ENCODE peak calls at places on chromosomes 16 and 17, in nine cellular contexts. One of them, this sample, is unnamed.

GRCh38 chr17:42750730-42751356 is 6.0 kb upstream of the EZH1 start:
- DNase-seq in mesothelial cell of epicardium: no peak
- DNase-seq in GM10248: no peak
- DNase-seq in omental fat pad: no peak
- DNase-seq in WTC11: no peak
- DNase-seq in esophagus squamous epithelium: no peak
- DNase-seq in H9: no peak
- DNase-seq in GM06990: no peak
- DNase-seq in IMR-90: no peak
- DNase-seq in this sample: no peak

GRCh38 chr16:88638323-88639230 is at the start of gene IL17C:
- DNase-seq in mesothelial cell of epicardium: no peak
- DNase-seq in GM10248: no peak
- DNase-seq in omental fat pad: no peak
- DNase-seq in WTC11: peak; percentile 64
- DNase-seq in esophagus squamous epithelium: no peak
- DNase-seq in H9: peak; percentile 80
- DNase-seq in GM06990: no peak
- DNase-seq in IMR-90: no peak
- DNase-seq in this sample: no peak

GRCh38 chr17:27466376-27466747 is 10.1 kb downstream of the KSR1 start:
- DNase-seq in mesothelial cell of epicardium: no peak
- DNase-seq in GM10248: no peak
- DNase-seq in omental fat pad: no peak
- DNase-seq in WTC11: no peak
- DNase-seq in esophagus squamous epithelium: no peak
- DNase-seq in H9: peak; percentile 58
- DNase-seq in GM06990: no peak
- DNase-seq in IMR-90: no peak
- DNase-seq in this sample: no peak

GRCh38 chr16:57577691-57578224 is 35.3 kb downstream of the ADGRG5 start:
- DNase-seq in mesothelial cell of epicardium: no peak
- DNase-seq in GM10248: no peak
- DNase-seq in omental fat pad: peak; percentile 21
- DNase-seq in WTC11: no peak
- DNase-seq in esophagus squamous epithelium: no peak
- DNase-seq in H9: peak; percentile 19
- DNase-seq in GM06990: no peak
- DNase-seq in IMR-90: no peak
- DNase-seq in this sample: no peak

GRCh38 chr16:6704306-6704705 is 628.3 kb upstream of the RBFOX1 start:
- DNase-seq in mesothelial cell of epicardium: no peak
- DNase-seq in GM10248: no peak
- DNase-seq in omental fat pad: no peak
- DNase-seq in WTC11: no peak
- DNase-seq in esophagus squamous epithelium: no peak
- DNase-seq in H9: no peak
- DNase-seq in GM06990: no peak
- DNase-seq in IMR-90: no peak
- DNase-seq in this sample: no peak

GRCh38 chr16:46895399-46896313 is 11.5 kb downstream of the GPT2 start:
- DNase-seq in mesothelial cell of epicardium: no peak
- DNase-seq in GM10248: no peak
- DNase-seq in omental fat pad: no peak
- DNase-seq in WTC11: no peak
- DNase-seq in esophagus squamous epithelium: no peak
- DNase-seq in H9: no peak
- DNase-seq in GM06990: no peak
- DNase-seq in IMR-90: no peak
- DNase-seq in this sample: no peak

GRCh38 chr17:63442549-63443035 is 3.5 kb downstream of the CYB561 start:
- DNase-seq in mesothelial cell of epicardium: no peak
- DNase-seq in GM10248: peak; percentile 52
- DNase-seq in omental fat pad: no peak
- DNase-seq in WTC11: peak; percentile 45
- DNase-seq in esophagus squamous epithelium: no peak
- DNase-seq in H9: peak; percentile 62
- DNase-seq in GM06990: no peak
- DNase-seq in IMR-90: no peak
- DNase-seq in this sample: peak; percentile 76

GRCh38 chr17:3836551-3836950 is 9.5 kb downstream of the NCBP3 start:
- DNase-seq in mesothelial cell of epicardium: no peak
- DNase-seq in GM10248: no peak
- DNase-seq in omental fat pad: no peak
- DNase-seq in WTC11: no peak
- DNase-seq in esophagus squamous epithelium: no peak
- DNase-seq in H9: no peak
- DNase-seq in GM06990: no peak
- DNase-seq in IMR-90: no peak
- DNase-seq in this sample: no peak

GRCh38 chr17:39208893-39209292 is 8.8 kb downstream of the RPL19 start:
- DNase-seq in mesothelial cell of epicardium: no peak
- DNase-seq in GM10248: peak; percentile 66
- DNase-seq in omental fat pad: no peak
- DNase-seq in WTC11: no peak
- DNase-seq in esophagus squamous epithelium: no peak
- DNase-seq in H9: no peak
- DNase-seq in GM06990: peak; percentile 84
- DNase-seq in IMR-90: no peak
- DNase-seq in this sample: no peak

GRCh38 chr17:12672944-12673343 is 7.3 kb downstream of the MYOCD start:
- DNase-seq in mesothelial cell of epicardium: no peak
- DNase-seq in GM10248: no peak
- DNase-seq in omental fat pad: no peak
- DNase-seq in WTC11: no peak
- DNase-seq in esophagus squamous epithelium: no peak
- DNase-seq in H9: no peak
- DNase-seq in GM06990: no peak
- DNase-seq in IMR-90: no peak
- DNase-seq in this sample: no peak

GRCh38 chr17:77145209-77145608 is 4.4 kb downstream of the SEC14L1 start:
- DNase-seq in mesothelial cell of epicardium: no peak
- DNase-seq in GM10248: no peak
- DNase-seq in omental fat pad: no peak
- DNase-seq in WTC11: no peak
- DNase-seq in esophagus squamous epithelium: no peak
- DNase-seq in H9: no peak
- DNase-seq in GM06990: no peak
- DNase-seq in IMR-90: no peak
- DNase-seq in this sample: no peak

GRCh38 chr17:77142689-77143088 is 1.9 kb downstream of the SEC14L1 start:
- DNase-seq in mesothelial cell of epicardium: no peak
- DNase-seq in GM10248: no peak
- DNase-seq in omental fat pad: no peak
- DNase-seq in WTC11: no peak
- DNase-seq in esophagus squamous epithelium: no peak
- DNase-seq in H9: no peak
- DNase-seq in GM06990: no peak
- DNase-seq in IMR-90: no peak
- DNase-seq in this sample: no peak

GRCh38 chr17:77144227-77144626 is 3.5 kb downstream of the SEC14L1 start:
- DNase-seq in mesothelial cell of epicardium: no peak
- DNase-seq in GM10248: no peak
- DNase-seq in omental fat pad: no peak
- DNase-seq in WTC11: no peak
- DNase-seq in esophagus squamous epithelium: no peak
- DNase-seq in H9: no peak
- DNase-seq in GM06990: peak; percentile 38
- DNase-seq in IMR-90: no peak
- DNase-seq in this sample: no peak

GRCh38 chr17:77141846-77142449 is 1.2 kb downstream of the SEC14L1 start:
- DNase-seq in mesothelial cell of epicardium: no peak
- DNase-seq in GM10248: no peak
- DNase-seq in omental fat pad: no peak
- DNase-seq in WTC11: no peak
- DNase-seq in esophagus squamous epithelium: no peak
- DNase-seq in H9: no peak
- DNase-seq in GM06990: no peak
- DNase-seq in IMR-90: no peak
- DNase-seq in this sample: no peak

GRCh38 chr17:77143306-77143705 is 2.5 kb downstream of the SEC14L1 start:
- DNase-seq in mesothelial cell of epicardium: no peak
- DNase-seq in GM10248: no peak
- DNase-seq in omental fat pad: no peak
- DNase-seq in WTC11: no peak
- DNase-seq in esophagus squamous epithelium: no peak
- DNase-seq in H9: no peak
- DNase-seq in GM06990: no peak
- DNase-seq in IMR-90: no peak
- DNase-seq in this sample: no peak
- TF ChIP-seq CTCF in mesothelial cell of epicardium: no peak
- TF ChIP-seq CTCF in GM10248: no peak
- TF ChIP-seq CTCF in omental fat pad: no peak
- TF ChIP-seq CTCF in WTC11: no peak
- TF ChIP-seq CTCF in esophagus squamous epithelium: no peak
- TF ChIP-seq CTCF in H9: no peak
- TF ChIP-seq CTCF in GM06990: no peak
- TF ChIP-seq CTCF in IMR-90: no peak
- TF ChIP-seq CTCF in this sample: no peak

DNA sequence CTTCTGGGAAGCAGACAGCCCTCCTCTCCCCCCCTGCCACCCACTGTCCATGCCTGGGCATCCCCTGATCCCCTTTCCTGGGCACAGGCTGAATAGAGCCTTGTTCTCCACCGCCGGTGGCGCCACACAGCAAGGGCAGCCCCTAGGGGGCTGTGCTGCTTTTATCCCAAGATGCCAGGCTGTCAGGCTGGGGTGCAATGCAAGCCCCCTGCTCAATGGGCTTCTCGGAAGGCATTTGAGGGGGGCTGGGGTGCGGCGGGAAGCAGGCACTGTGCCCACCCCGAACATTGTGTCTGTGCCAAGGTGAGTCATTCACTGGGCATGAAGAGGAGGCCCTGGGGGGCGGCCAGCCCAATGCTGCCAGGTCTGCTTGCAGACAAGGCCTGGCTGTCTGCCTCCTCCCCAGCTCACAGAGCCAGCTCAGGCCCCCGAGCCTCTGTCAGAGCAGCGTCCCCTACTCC is 1.5 kb upstream of the GFAP start:
- DNase-seq in mesothelial cell of epicardium: no peak
- DNase-seq in GM10248: no peak
- DNase-seq in omental fat pad: no peak
- DNase-seq in WTC11: no peak
- DNase-seq in esophagus squamous epithelium: no peak
- DNase-seq in H9: no peak
- DNase-seq in GM06990: no peak
- DNase-seq in IMR-90: peak; percentile 25
- DNase-seq in this sample: no peak
- TF ChIP-seq CTCF in mesothelial cell of epicardium: no peak
- TF ChIP-seq CTCF in GM10248: no peak
- TF ChIP-seq CTCF in omental fat pad: no peak
- TF ChIP-seq CTCF in WTC11: no peak
- TF ChIP-seq CTCF in esophagus squamous epithelium: no peak
- TF ChIP-seq CTCF in H9: no peak
- TF ChIP-seq CTCF in GM06990: no peak
- TF ChIP-seq CTCF in IMR-90: no peak
- TF ChIP-seq CTCF in this sample: peak; percentile 8

GRCh38 chr17:68290955-68291835 is at the start of the genes ARSG and SLC16A6:
- DNase-seq in mesothelial cell of epicardium: peak; percentile 76
- DNase-seq in GM10248: peak; percentile 86
- DNase-seq in omental fat pad: no peak
- DNase-seq in WTC11: peak; percentile 79
- DNase-seq in esophagus squamous epithelium: no peak
- DNase-seq in H9: peak; percentile 81
- DNase-seq in GM06990: peak; percentile 96
- DNase-seq in IMR-90: peak; percentile 48
- DNase-seq in this sample: peak; percentile 72

GRCh38 chr17:68293490-68294195 is 2.3 kb downstream of the ARSG start:
- DNase-seq in mesothelial cell of epicardium: no peak
- DNase-seq in GM10248: no peak
- DNase-seq in omental fat pad: no peak
- DNase-seq in WTC11: no peak
- DNase-seq in esophagus squamous epithelium: no peak
- DNase-seq in H9: no peak
- DNase-seq in GM06990: no peak
- DNase-seq in IMR-90: no peak
- DNase-seq in this sample: no peak

GRCh38 chr17:68290268-68290954 is 516 bp downstream of the SLC16A6 start:
- DNase-seq in mesothelial cell of epicardium: peak; percentile 41
- DNase-seq in GM10248: peak; percentile 44
- DNase-seq in omental fat pad: no peak
- DNase-seq in WTC11: peak; percentile 65
- DNase-seq in esophagus squamous epithelium: no peak
- DNase-seq in H9: peak; percentile 65
- DNase-seq in GM06990: peak; percentile 76
- DNase-seq in IMR-90: no peak
- DNase-seq in this sample: no peak

GRCh38 chr17:68292689-68293040 is 1.4 kb downstream of the ARSG start:
- DNase-seq in mesothelial cell of epicardium: no peak
- DNase-seq in GM10248: no peak
- DNase-seq in omental fat pad: no peak
- DNase-seq in WTC11: no peak
- DNase-seq in esophagus squamous epithelium: no peak
- DNase-seq in H9: no peak
- DNase-seq in GM06990: no peak
- DNase-seq in IMR-90: no peak
- DNase-seq in this sample: no peak

DNA sequence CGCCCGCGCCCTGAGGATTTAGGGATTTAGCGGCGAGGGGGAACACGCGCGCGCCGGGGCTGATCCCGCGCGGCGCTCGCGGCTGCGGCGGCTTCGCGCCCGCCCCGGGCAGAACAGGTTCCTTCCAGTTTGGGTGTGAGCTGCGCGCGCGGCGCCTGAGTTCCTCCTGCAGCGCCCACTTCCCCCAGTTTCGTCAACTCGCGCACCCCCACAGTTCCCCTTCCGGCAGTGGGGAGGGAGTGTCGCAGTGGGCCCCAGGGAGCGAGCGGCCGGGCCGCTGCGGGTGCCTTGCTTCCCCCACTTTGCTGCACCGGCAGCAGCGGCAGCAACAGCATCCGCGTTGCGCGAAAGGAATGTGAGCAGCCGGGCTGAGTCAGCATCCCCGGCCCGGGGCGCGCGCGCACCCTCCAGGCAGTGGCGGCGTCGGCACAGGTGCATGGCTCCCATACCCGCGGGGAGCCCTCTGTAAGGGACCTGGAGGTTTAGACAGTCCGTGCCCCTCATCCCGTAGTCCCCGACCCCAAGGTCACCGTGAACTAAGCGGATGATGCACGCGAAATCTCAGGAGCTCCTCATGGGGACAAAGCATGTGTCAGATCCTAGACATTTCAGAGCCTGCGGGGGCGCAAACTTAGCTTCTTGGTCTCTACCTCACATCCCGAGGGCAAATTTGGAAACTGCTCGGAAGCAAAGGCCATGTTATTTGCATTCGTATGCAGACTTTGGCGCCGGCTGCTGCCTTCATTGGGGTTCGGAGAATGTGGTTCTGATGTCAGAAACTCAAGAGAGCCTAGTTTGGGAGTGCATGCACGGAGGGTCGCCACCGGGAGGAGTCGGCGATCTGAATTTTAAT is 767 bp downstream of the ARSG start:
- DNase-seq in mesothelial cell of epicardium: peak; percentile 82
- DNase-seq in GM10248: peak; percentile 90
- DNase-seq in omental fat pad: peak; percentile 38
- DNase-seq in WTC11: peak; percentile 74
- DNase-seq in esophagus squamous epithelium: peak; percentile 73
- DNase-seq in H9: peak; percentile 82
- DNase-seq in GM06990: peak; percentile 97
- DNase-seq in IMR-90: peak; percentile 68
- DNase-seq in this sample: no peak
- TF ChIP-seq CTCF in mesothelial cell of epicardium: no peak
- TF ChIP-seq CTCF in GM10248: no peak
- TF ChIP-seq CTCF in omental fat pad: no peak
- TF ChIP-seq CTCF in WTC11: no peak
- TF ChIP-seq CTCF in esophagus squamous epithelium: peak; percentile 14
- TF ChIP-seq CTCF in H9: peak; percentile 35
- TF ChIP-seq CTCF in GM06990: peak; percentile 18
- TF ChIP-seq CTCF in IMR-90: peak; percentile 14
- TF ChIP-seq CTCF in this sample: no peak

GRCh38 chr16:4529085-4530060 is 9.2 kb downstream of the CDIP1 start:
- DNase-seq in mesothelial cell of epicardium: no peak
- DNase-seq in GM10248: peak; percentile 61
- DNase-seq in omental fat pad: no peak
- DNase-seq in WTC11: peak; percentile 71
- DNase-seq in esophagus squamous epithelium: no peak
- DNase-seq in H9: peak; percentile 84
- DNase-seq in GM06990: no peak
- DNase-seq in IMR-90: peak; percentile 82
- DNase-seq in this sample: no peak
- TF ChIP-seq CTCF in mesothelial cell of epicardium: no peak
- TF ChIP-seq CTCF in GM10248: no peak
- TF ChIP-seq CTCF in omental fat pad: no peak
- TF ChIP-seq CTCF in WTC11: no peak
- TF ChIP-seq CTCF in esophagus squamous epithelium: peak; percentile 38
- TF ChIP-seq CTCF in H9: peak; percentile 20
- TF ChIP-seq CTCF in GM06990: no peak
- TF ChIP-seq CTCF in IMR-90: no peak
- TF ChIP-seq CTCF in this sample: no peak